ENCODE peak calls at places on chromosomes 7 and 10, in six cellular contexts. T is HepG2, F is IMR-90, X is psoas muscle, J is Panc1, E is stomach. Z is an unnamed sample. For H3K36me3, the result is how much of the 10 kb centered on the place peaks cover.

GRCh38 chr10:31318382-31318853 is 598 bp upstream of the ZEB1 start:
- DNase-seq in X (peak), F (peak), J (no peak), E (no peak), T (peak), Z (peak)

GRCh38 chr7:91242097-91242846 is 22.0 kb upstream of the FZD1 start:
- DNase-seq in T (no peak), X (no peak), J (no peak), F (peak), E (no peak), Z (no peak)

GRCh38 chr10:15345450-15345849 is 25.6 kb downstream of the FAM171A1 start:
- DNase-seq in T (no peak), X (no peak), E (no peak), J (no peak), F (no peak), Z (no peak)

GRCh38 chr7:104956753-104957450 is 57.1 kb upstream of the KMT2E start:
- DNase-seq in T (no peak), J (peak), X (no peak), F (peak), E (no peak), Z (no peak)

GRCh38 chr10:132515811-132516726 is 21.5 kb upstream of the INPP5A start:
- DNase-seq in E (peak), J (no peak), X (no peak), T (no peak), F (no peak), Z (peak)

GRCh38 chr7:44224216-44224950 is 23.6 kb downstream of the YKT6 start:
- DNase-seq in J (no peak), T (no peak), E (no peak), X (peak), F (no peak), Z (peak)

GRCh38 chr10:44261710-44262455 is 123.0 kb downstream of the CXCL12 start:
- DNase-seq in F (peak), E (no peak), X (no peak), J (no peak), T (no peak), Z (no peak)

GRCh38 chr10:132059760-132060508 is 5.8 kb upstream of the JAKMIP3 start:
- DNase-seq in F (no peak), J (no peak), T (no peak), X (no peak), E (peak), Z (peak)

GRCh38 chr10:116621934-116622655 is 1.3 kb downstream of the PNLIPRP2 start:
- DNase-seq in F (no peak), E (no peak), T (no peak), J (no peak), X (no peak), Z (no peak)

GRCh38 chr7:157691521-157692155 is 354.8 kb downstream of the DNAJB6 start:
- DNase-seq in E (no peak), J (no peak), F (no peak), T (no peak), X (no peak), Z (peak)

GRCh38 chr7:127976056-127976455 is 55.2 kb downstream of the LRRC4 start:
- DNase-seq in T (no peak), E (peak), J (no peak), X (no peak), F (no peak), Z (no peak)

GRCh38 chr10:69418052-69418752 is 1.5 kb upstream of the TACR2 start:
- DNase-seq in J (no peak), T (peak), X (no peak), E (no peak), F (no peak), Z (peak)

GRCh38 chr7:40644454-40645188 is 509.8 kb downstream of the SUGCT start:
- DNase-seq in F (no peak), X (no peak), J (no peak), T (no peak), E (no peak), Z (no peak)

GRCh38 chr10:129545257-129545656 is 78.2 kb downstream of the MGMT start:
- DNase-seq in E (no peak), F (peak), X (no peak), J (no peak), T (no peak), Z (no peak)

GRCh38 chr10:100006241-100006886 is 3.4 kb downstream of the DNMBP start:
- DNase-seq in X (no peak), E (no peak), T (peak), J (peak), F (peak), Z (no peak)

GRCh38 chr10:91410638-91411367 is 659 bp downstream of the HECTD2 start:
- DNase-seq in J (no peak), T (no peak), F (peak), E (no peak), X (no peak), Z (no peak)

GRCh38 chr10:116371737-116372136 is 47.5 kb downstream of the CCDC172 start:
- DNase-seq in J (no peak), F (no peak), T (no peak), X (no peak), E (no peak), Z (no peak)

GRCh38 chr10:93062499-93063216 is 2.1 kb downstream of the CYP26C1 start:
- DNase-seq in X (no peak), E (no peak), F (peak), J (no peak), T (no peak), Z (peak)

GRCh38 chr7:17663056-17663675 is 277.1 kb downstream of the SNX13 start:
- DNase-seq in E (no peak), F (peak), J (no peak), T (no peak), X (no peak), Z (no peak)

GRCh38 chr10:79098596-79099015 is 29.8 kb downstream of the ZMIZ1 start:
- DNase-seq in J (no peak), E (no peak), T (no peak), X (no peak), F (peak), Z (no peak)

GRCh38 chr7:55144955-55145342 is 126.1 kb downstream of the EGFR start:
- DNase-seq in F (no peak), J (no peak), T (no peak), X (no peak), E (no peak), Z (peak)

GRCh38 chr10:125146791-125147604 is 13.4 kb downstream of the CTBP2 start:
- DNase-seq in T (no peak), F (peak), X (no peak), J (no peak), E (peak), Z (no peak)

GRCh38 chr10:75658915-75659314 is 227.5 kb downstream of the LRMDA start:
- DNase-seq in J (no peak), E (no peak), X (no peak), T (no peak), F (no peak), Z (no peak)

GRCh38 chr10:75664968-75665367 is 233.5 kb downstream of the LRMDA start:
- DNase-seq in J (no peak), F (no peak), T (no peak), X (no peak), E (no peak), Z (no peak)

GRCh38 chr10:75660833-75661232 is 229.4 kb downstream of the LRMDA start:
- DNase-seq in E (peak), F (no peak), T (no peak), X (no peak), J (no peak), Z (no peak)

GRCh38 chr10:75663947-75664664 is 232.7 kb downstream of the LRMDA start:
- DNase-seq in J (no peak), X (no peak), E (no peak), F (no peak), T (no peak), Z (no peak)

DNA sequence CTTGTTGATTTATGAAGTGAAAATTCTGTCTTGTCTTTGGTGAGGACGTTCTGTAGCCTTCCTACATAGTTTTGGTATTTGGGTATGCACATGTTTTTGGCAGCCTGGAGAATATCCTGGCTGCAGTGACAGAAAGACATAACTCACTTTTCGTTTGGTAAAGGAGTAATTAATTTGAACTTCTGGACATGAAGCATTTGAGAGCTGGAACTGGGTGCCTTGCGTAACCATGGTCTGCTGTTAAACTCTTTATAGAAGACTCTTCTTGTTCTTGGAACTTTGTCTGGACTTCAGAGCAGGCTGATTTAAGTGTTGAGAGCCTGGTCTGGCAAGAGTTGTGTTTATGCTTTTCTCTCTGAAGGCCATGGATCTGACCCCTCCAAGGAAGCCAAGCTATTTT is 231.3 kb downstream of the LRMDA start:
- DNase-seq in T (no peak), F (no peak), J (no peak), E (no peak), X (peak), Z (no peak)
- H3K27ac ChIP-seq in T (no peak), F (no peak), J (no peak), E (peak), X (no peak), Z (peak)

GRCh38 chr7:143299346-143299745 is 11.2 kb downstream of the CASP2 start:
- DNase-seq in F (peak), X (no peak), J (no peak), T (no peak), E (no peak), Z (no peak)
- H3K36me3 ChIP-seq in F (under half), X (under half), J (half or more), T (under half), E (half or more), Z (half or more)

DNA sequence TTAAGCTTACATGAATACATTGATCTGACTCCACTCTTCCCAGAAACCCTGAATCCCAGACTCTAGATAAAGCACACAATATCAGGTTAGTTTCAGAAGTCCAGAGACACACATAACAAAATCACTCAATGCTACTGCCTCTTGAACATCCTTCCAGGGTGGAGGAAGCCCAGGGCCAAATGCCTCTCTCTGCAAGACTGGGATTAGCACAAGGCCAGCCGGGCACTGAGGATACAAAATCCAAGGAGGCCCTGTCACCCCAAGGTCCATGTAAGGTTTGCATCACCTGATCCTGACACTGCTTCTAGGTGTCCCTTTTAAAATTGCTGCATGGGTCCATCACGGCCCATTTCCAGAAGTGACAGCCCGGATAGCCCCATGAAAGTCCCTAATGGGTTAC is 2.6 kb upstream of the PLXNA4 start:
- DNase-seq in F (no peak), E (no peak), X (no peak), T (no peak), J (no peak), Z (no peak)
- TF ChIP-seq CTCF in F (no peak), E (no peak), X (no peak), T (no peak), J (no peak), Z (no peak)

DNA sequence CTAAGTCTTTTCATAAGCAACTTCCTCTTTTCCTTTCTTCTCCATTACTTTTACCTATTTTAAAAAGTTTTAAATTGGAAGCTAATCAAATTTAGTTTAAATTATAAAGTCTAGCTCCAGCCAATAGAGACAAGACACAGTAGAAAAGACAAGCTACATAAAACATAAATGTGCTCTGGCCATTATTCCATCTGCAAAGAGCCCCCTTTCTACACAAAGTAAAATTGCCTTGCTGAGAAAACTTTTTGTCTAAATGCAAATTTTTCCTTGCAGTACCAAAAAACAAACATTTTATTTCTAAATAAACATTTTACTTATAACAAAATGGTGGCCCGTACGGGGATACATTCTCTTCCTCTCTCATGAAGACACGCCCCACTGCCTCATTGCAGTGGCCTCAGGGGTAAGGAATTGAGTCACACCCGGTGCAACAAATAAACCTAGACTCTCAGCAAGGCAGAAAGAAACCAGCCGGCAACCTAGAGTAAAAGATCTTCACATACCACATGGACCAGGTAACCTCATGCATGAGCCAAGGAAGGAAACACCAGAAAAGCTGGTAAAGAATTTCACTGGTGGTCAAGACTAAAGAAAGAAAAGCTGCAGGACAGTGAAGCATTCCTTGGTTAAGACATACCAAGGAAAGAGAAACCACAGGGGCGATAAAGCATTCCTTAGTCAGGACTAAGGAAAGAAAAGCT is 71.6 kb upstream of the ZNF746 start:
- DNase-seq in J (no peak), X (no peak), E (no peak), T (no peak), F (peak), Z (no peak)
- H3K27ac ChIP-seq in J (no peak), X (no peak), E (no peak), T (no peak), F (no peak), Z (no peak)

DNA sequence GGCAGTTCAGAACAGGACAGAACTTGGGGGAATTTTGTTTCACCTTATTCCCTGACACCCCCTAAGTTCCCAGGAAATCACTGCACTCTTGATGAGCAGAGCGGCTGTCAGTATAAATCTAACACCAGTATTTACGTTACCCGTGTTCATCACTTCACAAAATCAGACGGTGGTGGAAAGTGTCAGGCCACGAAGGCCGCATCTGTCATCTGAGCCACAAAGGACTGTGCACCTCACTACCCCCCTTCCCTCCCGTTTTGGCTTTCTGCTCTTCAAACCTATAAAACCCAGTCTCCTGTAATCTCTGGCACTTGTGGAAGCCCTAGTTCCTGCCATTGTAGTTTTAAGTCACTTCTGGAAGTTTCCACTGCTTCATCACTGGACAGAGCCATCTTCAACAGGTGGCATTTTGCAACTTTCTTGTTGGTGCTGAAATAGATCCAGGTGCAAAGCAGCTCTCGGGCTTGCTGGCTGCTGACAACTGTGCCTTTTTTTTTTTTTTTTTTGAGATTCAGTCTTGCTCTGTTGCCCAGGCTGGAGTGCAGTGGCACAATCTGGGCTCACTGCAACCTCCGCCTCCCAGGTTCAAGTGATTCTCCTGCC is 9.5 kb downstream of the ZFAND2A start:
- DNase-seq in T (no peak), E (no peak), F (no peak), X (no peak), J (no peak), Z (no peak)
- H3K36me3 ChIP-seq in T (under half), E (half or more), F (under half), X (under half), J (under half), Z (half or more)

DNA sequence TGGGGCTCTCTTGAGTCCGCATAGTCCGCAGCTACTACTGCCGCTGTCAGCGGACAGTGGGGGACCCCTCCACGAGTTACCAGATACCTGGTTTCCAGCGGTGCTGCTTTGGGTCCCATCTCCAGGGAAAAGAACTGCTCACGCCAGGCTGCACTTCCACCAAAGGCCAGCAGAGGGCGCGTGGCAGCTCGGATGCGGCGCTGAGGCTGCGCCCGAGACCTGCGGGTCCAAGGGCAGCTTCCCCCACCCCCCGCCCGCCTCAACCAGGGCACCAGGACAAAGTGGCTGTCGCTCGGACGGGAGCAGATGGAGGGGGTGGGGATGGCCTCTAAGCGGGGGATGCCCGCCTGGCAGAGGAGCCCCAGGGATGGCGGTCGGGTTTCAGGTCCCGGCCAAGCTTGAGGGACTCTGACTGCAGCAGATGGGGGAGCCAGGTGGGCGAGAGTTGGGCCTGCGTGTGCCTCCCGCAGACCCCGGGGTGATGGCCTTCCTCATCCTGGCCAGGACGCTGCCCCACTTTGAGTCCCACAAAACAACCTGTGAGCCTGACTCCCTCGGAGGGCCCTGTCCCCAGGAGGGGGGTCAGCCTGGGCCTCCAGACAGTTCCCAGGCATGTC is 23.8 kb upstream of the ZNF735 start:
- DNase-seq in F (no peak), E (no peak), T (no peak), X (peak), J (no peak), Z (no peak)
- TF ChIP-seq CTCF in F (peak), E (peak), T (peak), X (peak), J (peak), Z (peak)

GRCh38 chr7:94997547-94997946 is 90.2 kb downstream of the PPP1R9A start:
- DNase-seq in T (no peak), X (no peak), J (no peak), E (no peak), F (no peak), Z (no peak)

GRCh38 chr7:95001258-95001657 is 93.9 kb downstream of the PPP1R9A start:
- DNase-seq in J (no peak), E (no peak), F (no peak), X (no peak), T (no peak), Z (no peak)

GRCh38 chr7:94996331-94996730 is 88.9 kb downstream of the PPP1R9A start:
- DNase-seq in F (no peak), T (no peak), J (no peak), E (no peak), X (no peak), Z (no peak)

GRCh38 chr7:95001815-95002561 is 94.6 kb downstream of the PPP1R9A start:
- DNase-seq in E (no peak), F (no peak), X (no peak), J (no peak), T (no peak), Z (no peak)

DNA sequence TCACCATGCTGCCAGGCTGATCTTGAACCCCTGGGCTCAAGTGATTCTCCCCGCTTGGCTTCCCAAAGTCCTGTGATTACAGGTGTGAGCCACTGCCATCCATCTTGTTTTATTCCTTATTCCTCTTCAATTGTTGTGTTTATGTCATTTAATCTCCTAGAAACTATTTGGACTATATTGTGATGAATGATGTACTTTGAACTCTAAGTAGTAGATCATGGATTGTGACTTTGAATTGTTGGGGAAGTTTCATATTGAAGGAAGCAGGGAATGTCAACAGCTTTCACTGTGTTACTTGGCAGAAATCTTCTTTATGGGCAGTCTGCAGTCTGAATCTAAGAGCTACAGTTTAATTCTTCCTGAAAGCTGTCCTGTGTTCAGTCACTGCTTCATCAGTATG is 91.6 kb downstream of the PPP1R9A start:
- DNase-seq in X (no peak), F (no peak), E (no peak), J (no peak), T (no peak), Z (no peak)
- H3K27ac ChIP-seq in X (no peak), F (no peak), E (peak), J (no peak), T (no peak), Z (no peak)